ENCODE peak calls at places on chromosomes 6 and 20, in ten cellular contexts. V, U, K, C, P, X, A, I, S and R are unnamed samples.

GRCh38 chr6:34144581-34145160 is 1.2 kb downstream of the GRM4 start:
- DNase-seq in K (no peak), I (no peak), A (no peak), X (no peak), U (no peak), S (no peak), C (peak; percentile 50), P (no peak), V (no peak), R (no peak)

GRCh38 chr20:15860850-15861249 is 712.4 kb downstream of the KIF16B start:
- DNase-seq in A (no peak), I (no peak), X (no peak), V (no peak), K (no peak), C (no peak), U (no peak), P (no peak), S (no peak), R (no peak)

GRCh38 chr20:40049838-40050237 is 639.2 kb downstream of the MAFB start:
- DNase-seq in U (no peak), S (no peak), V (no peak), K (no peak), P (no peak), C (no peak), X (no peak), A (no peak), I (no peak), R (no peak)

GRCh38 chr6:160950507-160950906 is 41.1 kb upstream of the MAP3K4 start:
- DNase-seq in S (no peak), K (no peak), C (no peak), V (no peak), P (no peak), A (no peak), I (no peak), U (no peak), X (peak; percentile 9), R (no peak)

GRCh38 chr6:26075063-26075717 is 12.0 kb upstream of the HFE start:
- DNase-seq in X (no peak), V (no peak), C (no peak), U (no peak), K (no peak), I (no peak), S (no peak), P (no peak), A (no peak), R (no peak)

GRCh38 chr20:52959125-52959524 is 13.0 kb upstream of the TSHZ2 start:
- DNase-seq in C (no peak), V (no peak), X (no peak), A (no peak), I (peak; percentile 13), P (peak; percentile 15), K (no peak), U (no peak), S (no peak), R (no peak)

GRCh38 chr20:23150304-23151007 is 64.3 kb upstream of the CD93 start:
- DNase-seq in V (peak; percentile 83), P (no peak), U (no peak), S (no peak), I (no peak), C (peak; percentile 75), A (no peak), X (no peak), K (no peak), R (no peak)

GRCh38 chr6:11210386-11211138 is 21.9 kb downstream of the NEDD9 start:
- DNase-seq in K (no peak), P (no peak), C (no peak), X (no peak), A (no peak), I (no peak), V (no peak), U (no peak), S (no peak), R (no peak)

GRCh38 chr6:158755636-158756035 is 63.5 kb downstream of the EZR start:
- DNase-seq in K (no peak), U (no peak), X (no peak), A (no peak), V (no peak), S (no peak), C (no peak), P (no peak), I (no peak), R (no peak)

GRCh38 chr6:139888691-139889122 is 514.3 kb upstream of the CITED2 start:
- DNase-seq in P (peak; percentile 27), A (no peak), S (no peak), U (no peak), C (no peak), I (no peak), V (no peak), X (no peak), K (no peak), R (no peak)

GRCh38 chr6:73854998-73855718 is 159.2 kb downstream of the CD109 start:
- DNase-seq in U (peak; percentile 53), A (no peak), K (peak; percentile 49), P (peak; percentile 28), V (no peak), X (no peak), I (peak; percentile 72), S (peak; percentile 51), C (no peak), R (peak; percentile 55)

GRCh38 chr6:160767019-160767646 is 65.1 kb downstream of the PLG start:
- DNase-seq in S (peak; percentile 86), K (peak; percentile 10), A (peak; percentile 61), V (peak; percentile 92), C (peak; percentile 59), U (no peak), X (no peak), I (peak; percentile 90), P (peak; percentile 76), R (peak; percentile 87)

DNA sequence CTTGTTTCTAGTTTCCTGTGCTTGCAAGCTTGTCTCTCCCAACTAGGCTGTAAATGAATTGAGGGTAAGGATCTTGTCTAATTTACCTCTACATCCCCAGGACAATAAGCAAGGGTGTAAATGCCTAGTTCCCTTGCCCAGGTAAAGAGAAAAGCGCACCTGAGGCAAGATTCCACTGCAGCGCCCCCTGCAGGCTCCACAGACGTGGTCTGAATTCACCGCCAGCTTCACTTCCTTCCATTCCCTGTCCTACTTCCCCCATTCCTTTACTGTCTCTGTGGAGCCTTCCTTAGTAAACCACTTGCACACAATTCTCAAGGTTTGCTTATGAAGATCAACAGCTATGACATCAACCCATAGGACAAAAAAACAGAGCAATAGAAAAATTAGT is 42.3 kb downstream of the ANKEF1 start:
- DNase-seq in K (no peak), I (peak; percentile 14), S (no peak), U (no peak), C (no peak), V (no peak), P (no peak), A (peak; percentile 9), X (no peak), R (no peak)
- TF ChIP-seq CTCF in K (peak; percentile 7), I (peak; percentile 48), S (peak; percentile 35), U (no peak), C (no peak), V (no peak), P (peak; percentile 44), A (peak; percentile 22), X (peak; percentile 8), R (no peak)

GRCh38 chr6:121321282-121321681 is 13.0 kb downstream of the TBC1D32 start:
- DNase-seq in K (no peak), A (no peak), U (no peak), S (no peak), C (no peak), V (no peak), P (no peak), I (no peak), X (no peak), R (no peak)

GRCh38 chr6:121314407-121315112 is 19.7 kb downstream of the TBC1D32 start:
- DNase-seq in S (no peak), P (no peak), X (no peak), U (no peak), V (no peak), C (no peak), K (no peak), I (no peak), A (no peak), R (no peak)

GRCh38 chr6:121319603-121320002 is 14.7 kb downstream of the TBC1D32 start:
- DNase-seq in S (no peak), X (no peak), V (no peak), U (no peak), C (no peak), K (no peak), I (no peak), P (no peak), A (no peak), R (no peak)

GRCh38 chr6:121319112-121319553 is 15.1 kb downstream of the TBC1D32 start:
- DNase-seq in V (no peak), U (no peak), K (no peak), X (no peak), C (no peak), I (no peak), P (no peak), A (no peak), S (no peak), R (no peak)
- TF ChIP-seq CTCF in V (no peak), U (no peak), K (peak; percentile 53), X (peak; percentile 13), C (peak; percentile 43), I (peak; percentile 26), P (peak; percentile 75), A (peak; percentile 42), S (no peak), R (no peak)

DNA sequence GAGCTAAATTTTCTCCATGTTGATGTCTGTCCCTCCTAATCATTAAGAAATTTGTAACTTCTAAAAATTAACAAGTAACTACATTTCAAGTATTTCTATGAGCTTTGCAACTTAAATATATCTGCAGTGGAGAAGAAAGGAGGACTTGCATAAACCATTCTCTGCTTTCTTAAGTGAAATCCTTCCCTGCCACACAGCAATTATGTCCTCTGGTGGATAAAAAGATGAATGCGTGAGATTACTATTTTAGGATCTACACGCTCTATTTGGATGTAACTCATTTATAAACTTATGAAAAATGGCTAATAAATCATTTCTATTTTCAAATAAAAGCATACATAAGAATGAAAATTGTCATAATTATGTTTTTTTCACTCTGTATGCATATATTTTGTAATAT is 338.0 kb upstream of the PTCHD4 start:
- DNase-seq in I (no peak), C (no peak), K (no peak), U (no peak), V (no peak), X (no peak), P (no peak), A (no peak), S (no peak), R (no peak)
- TF ChIP-seq CTCF in I (no peak), C (no peak), K (no peak), U (no peak), V (no peak), X (peak; percentile 7), P (no peak), A (no peak), S (no peak), R (no peak)

DNA sequence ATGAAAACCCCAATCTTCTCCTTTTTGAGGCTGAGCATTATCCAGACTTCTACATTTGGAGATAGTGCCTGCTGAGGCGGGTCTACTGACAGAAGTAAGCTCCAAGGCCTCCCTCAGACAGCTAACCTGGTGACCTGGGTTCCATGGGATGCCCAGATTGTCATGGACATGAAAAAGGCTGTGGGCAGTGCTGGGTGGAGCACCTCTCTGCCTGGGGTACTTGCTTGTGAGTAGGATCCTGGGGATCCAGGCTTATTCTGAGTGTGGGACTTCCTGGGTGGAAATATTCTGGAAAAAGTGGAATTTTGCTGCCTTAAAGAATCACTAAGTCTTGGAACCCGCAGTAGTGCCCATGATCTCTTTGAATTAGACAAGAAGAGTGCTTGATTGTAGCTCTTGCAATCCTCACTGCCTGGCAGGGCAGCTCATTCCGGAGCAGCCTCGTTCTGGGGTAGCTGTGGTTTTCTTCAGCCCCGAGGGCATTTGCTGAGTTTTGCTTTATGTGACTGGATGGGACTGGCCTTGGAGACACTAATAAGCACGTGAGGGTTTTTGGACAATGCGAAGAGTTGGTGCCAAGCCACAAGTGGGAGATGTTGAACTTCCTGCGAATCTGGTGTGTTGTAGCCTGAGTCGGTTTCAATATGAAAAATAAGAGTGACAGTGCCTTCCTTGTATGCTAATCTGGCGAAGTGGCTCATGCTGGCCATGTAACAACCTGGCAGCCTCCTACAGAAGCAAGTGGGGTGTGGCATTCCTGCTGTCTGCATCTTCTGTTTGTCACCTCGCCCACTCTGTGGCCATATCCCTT is 28.2 kb downstream of the SNRNP48 start:
- DNase-seq in A (peak; percentile 29), C (no peak), I (peak; percentile 66), V (peak; percentile 96), S (peak; percentile 30), U (peak; percentile 87), X (peak; percentile 16), K (peak; percentile 64), P (no peak), R (no peak)
- TF ChIP-seq CTCF in A (no peak), C (no peak), I (no peak), V (no peak), S (no peak), U (no peak), X (no peak), K (peak; percentile 17), P (no peak), R (no peak)